ENCODE peak calls at places on chromosomes 2 and 18, in eight cellular contexts. One of them, this sample, is unnamed.

GRCh38 chr2:237431372-237431771 is 17.4 kb upstream of the COL6A3 start:
- DNase-seq in astrocyte of the spinal cord: peak
- DNase-seq in AG20443: no peak
- DNase-seq in cardiac muscle cell: peak
- DNase-seq in Right ventricle myocardium superior: no peak
- DNase-seq in IMR-90: peak
- DNase-seq in tibial artery: no peak
- DNase-seq in stimulated activated CD4-positive, alpha-beta T cell treated with anti-CD3 and anti-CD28 coated beads, Interleukin-1b, Interleukin-23, amount 100 ng/mL, for 24 hours: no peak
- DNase-seq in this sample: no peak

GRCh38 chr2:177393381-177393780 is 808 bp downstream of the AGPS start:
- DNase-seq in astrocyte of the spinal cord: peak
- DNase-seq in stimulated activated CD4-positive, alpha-beta T cell treated with anti-CD3 and anti-CD28 coated beads, Interleukin-1b, Interleukin-23, amount 100 ng/mL, for 24 hours: no peak
- DNase-seq in tibial artery: no peak
- DNase-seq in cardiac muscle cell: no peak
- DNase-seq in IMR-90: no peak
- DNase-seq in Right ventricle myocardium superior: no peak
- DNase-seq in AG20443: peak
- DNase-seq in this sample: no peak

GRCh38 chr2:96391153-96391827 is 55.7 kb downstream of the NCAPH start:
- DNase-seq in astrocyte of the spinal cord: no peak
- DNase-seq in IMR-90: no peak
- DNase-seq in Right ventricle myocardium superior: no peak
- DNase-seq in tibial artery: no peak
- DNase-seq in cardiac muscle cell: no peak
- DNase-seq in stimulated activated CD4-positive, alpha-beta T cell treated with anti-CD3 and anti-CD28 coated beads, Interleukin-1b, Interleukin-23, amount 100 ng/mL, for 24 hours: no peak
- DNase-seq in AG20443: no peak
- DNase-seq in this sample: no peak

GRCh38 chr18:12946549-12947354 is 1.1 kb upstream of the SEH1L start:
- DNase-seq in Right ventricle myocardium superior: peak
- DNase-seq in cardiac muscle cell: peak
- DNase-seq in tibial artery: peak
- DNase-seq in IMR-90: peak
- DNase-seq in astrocyte of the spinal cord: peak
- DNase-seq in stimulated activated CD4-positive, alpha-beta T cell treated with anti-CD3 and anti-CD28 coated beads, Interleukin-1b, Interleukin-23, amount 100 ng/mL, for 24 hours: peak
- DNase-seq in AG20443: peak
- DNase-seq in this sample: no peak

GRCh38 chr2:239991689-239992314 is 33.3 kb downstream of the NDUFA10 start:
- DNase-seq in IMR-90: peak
- DNase-seq in AG20443: peak
- DNase-seq in Right ventricle myocardium superior: no peak
- DNase-seq in astrocyte of the spinal cord: peak
- DNase-seq in tibial artery: no peak
- DNase-seq in cardiac muscle cell: peak
- DNase-seq in stimulated activated CD4-positive, alpha-beta T cell treated with anti-CD3 and anti-CD28 coated beads, Interleukin-1b, Interleukin-23, amount 100 ng/mL, for 24 hours: no peak
- DNase-seq in this sample: no peak

GRCh38 chr18:51168031-51168742 is 29.3 kb downstream of the MEX3C start:
- DNase-seq in astrocyte of the spinal cord: no peak
- DNase-seq in AG20443: no peak
- DNase-seq in cardiac muscle cell: no peak
- DNase-seq in IMR-90: no peak
- DNase-seq in stimulated activated CD4-positive, alpha-beta T cell treated with anti-CD3 and anti-CD28 coated beads, Interleukin-1b, Interleukin-23, amount 100 ng/mL, for 24 hours: no peak
- DNase-seq in tibial artery: no peak
- DNase-seq in Right ventricle myocardium superior: no peak
- DNase-seq in this sample: no peak

GRCh38 chr2:129443235-129443884 is 536.1 kb upstream of the RAB6C start:
- DNase-seq in AG20443: no peak
- DNase-seq in cardiac muscle cell: no peak
- DNase-seq in stimulated activated CD4-positive, alpha-beta T cell treated with anti-CD3 and anti-CD28 coated beads, Interleukin-1b, Interleukin-23, amount 100 ng/mL, for 24 hours: no peak
- DNase-seq in tibial artery: no peak
- DNase-seq in IMR-90: no peak
- DNase-seq in astrocyte of the spinal cord: no peak
- DNase-seq in Right ventricle myocardium superior: no peak
- DNase-seq in this sample: peak

GRCh38 chr2:18626958-18627650 is 37.7 kb upstream of the NT5C1B start:
- DNase-seq in IMR-90: no peak
- DNase-seq in Right ventricle myocardium superior: no peak
- DNase-seq in AG20443: no peak
- DNase-seq in astrocyte of the spinal cord: no peak
- DNase-seq in cardiac muscle cell: peak
- DNase-seq in tibial artery: no peak
- DNase-seq in stimulated activated CD4-positive, alpha-beta T cell treated with anti-CD3 and anti-CD28 coated beads, Interleukin-1b, Interleukin-23, amount 100 ng/mL, for 24 hours: no peak
- DNase-seq in this sample: no peak

GRCh38 chr2:19887508-19887907 is 14.3 kb downstream of the TTC32 start:
- DNase-seq in IMR-90: no peak
- DNase-seq in tibial artery: no peak
- DNase-seq in astrocyte of the spinal cord: no peak
- DNase-seq in cardiac muscle cell: no peak
- DNase-seq in stimulated activated CD4-positive, alpha-beta T cell treated with anti-CD3 and anti-CD28 coated beads, Interleukin-1b, Interleukin-23, amount 100 ng/mL, for 24 hours: no peak
- DNase-seq in AG20443: peak
- DNase-seq in Right ventricle myocardium superior: no peak
- DNase-seq in this sample: peak

GRCh38 chr18:45165871-45166270 is 449.4 kb upstream of the SLC14A2 start:
- DNase-seq in cardiac muscle cell: no peak
- DNase-seq in IMR-90: no peak
- DNase-seq in Right ventricle myocardium superior: no peak
- DNase-seq in astrocyte of the spinal cord: no peak
- DNase-seq in tibial artery: no peak
- DNase-seq in stimulated activated CD4-positive, alpha-beta T cell treated with anti-CD3 and anti-CD28 coated beads, Interleukin-1b, Interleukin-23, amount 100 ng/mL, for 24 hours: no peak
- DNase-seq in AG20443: no peak
- DNase-seq in this sample: no peak

GRCh38 chr2:96788393-96789244 is 27.4 kb upstream of the CNNM3 start:
- DNase-seq in stimulated activated CD4-positive, alpha-beta T cell treated with anti-CD3 and anti-CD28 coated beads, Interleukin-1b, Interleukin-23, amount 100 ng/mL, for 24 hours: no peak
- DNase-seq in IMR-90: peak
- DNase-seq in tibial artery: peak
- DNase-seq in Right ventricle myocardium superior: peak
- DNase-seq in astrocyte of the spinal cord: no peak
- DNase-seq in cardiac muscle cell: peak
- DNase-seq in AG20443: no peak
- DNase-seq in this sample: no peak

GRCh38 chr2:46362667-46363012 is 65.4 kb downstream of the EPAS1 start:
- DNase-seq in IMR-90: peak
- DNase-seq in stimulated activated CD4-positive, alpha-beta T cell treated with anti-CD3 and anti-CD28 coated beads, Interleukin-1b, Interleukin-23, amount 100 ng/mL, for 24 hours: no peak
- DNase-seq in tibial artery: no peak
- DNase-seq in astrocyte of the spinal cord: no peak
- DNase-seq in Right ventricle myocardium superior: no peak
- DNase-seq in cardiac muscle cell: no peak
- DNase-seq in AG20443: no peak
- DNase-seq in this sample: no peak

GRCh38 chr2:190835303-190835930 is 45.2 kb upstream of the GLS start:
- DNase-seq in AG20443: peak
- DNase-seq in cardiac muscle cell: peak
- DNase-seq in IMR-90: peak
- DNase-seq in stimulated activated CD4-positive, alpha-beta T cell treated with anti-CD3 and anti-CD28 coated beads, Interleukin-1b, Interleukin-23, amount 100 ng/mL, for 24 hours: no peak
- DNase-seq in astrocyte of the spinal cord: peak
- DNase-seq in tibial artery: peak
- DNase-seq in Right ventricle myocardium superior: peak
- DNase-seq in this sample: no peak

GRCh38 chr2:44679584-44679983 is 261.9 kb upstream of the SIX3 start:
- DNase-seq in AG20443: no peak
- DNase-seq in IMR-90: no peak
- DNase-seq in tibial artery: no peak
- DNase-seq in astrocyte of the spinal cord: no peak
- DNase-seq in Right ventricle myocardium superior: no peak
- DNase-seq in stimulated activated CD4-positive, alpha-beta T cell treated with anti-CD3 and anti-CD28 coated beads, Interleukin-1b, Interleukin-23, amount 100 ng/mL, for 24 hours: no peak
- DNase-seq in cardiac muscle cell: no peak
- DNase-seq in this sample: no peak

GRCh38 chr18:50816767-50817166 is 3.0 kb downstream of the MRO start:
- DNase-seq in Right ventricle myocardium superior: no peak
- DNase-seq in IMR-90: no peak
- DNase-seq in AG20443: no peak
- DNase-seq in astrocyte of the spinal cord: peak
- DNase-seq in stimulated activated CD4-positive, alpha-beta T cell treated with anti-CD3 and anti-CD28 coated beads, Interleukin-1b, Interleukin-23, amount 100 ng/mL, for 24 hours: no peak
- DNase-seq in cardiac muscle cell: no peak
- DNase-seq in tibial artery: no peak
- DNase-seq in this sample: no peak

GRCh38 chr2:26008851-26009566 is 24.9 kb upstream of the RAB10 start:
- DNase-seq in Right ventricle myocardium superior: peak
- DNase-seq in astrocyte of the spinal cord: no peak
- DNase-seq in AG20443: peak
- DNase-seq in cardiac muscle cell: peak
- DNase-seq in stimulated activated CD4-positive, alpha-beta T cell treated with anti-CD3 and anti-CD28 coated beads, Interleukin-1b, Interleukin-23, amount 100 ng/mL, for 24 hours: no peak
- DNase-seq in tibial artery: peak
- DNase-seq in IMR-90: peak
- DNase-seq in this sample: no peak

GRCh38 chr2:134137182-134137595 is 116.7 kb upstream of the MGAT5 start:
- DNase-seq in astrocyte of the spinal cord: peak
- DNase-seq in stimulated activated CD4-positive, alpha-beta T cell treated with anti-CD3 and anti-CD28 coated beads, Interleukin-1b, Interleukin-23, amount 100 ng/mL, for 24 hours: no peak
- DNase-seq in Right ventricle myocardium superior: no peak
- DNase-seq in IMR-90: peak
- DNase-seq in AG20443: peak
- DNase-seq in tibial artery: no peak
- DNase-seq in cardiac muscle cell: peak
- DNase-seq in this sample: no peak

GRCh38 chr2:35099345-35099744 is 1256.2 kb upstream of the CRIM1 start:
- DNase-seq in cardiac muscle cell: no peak
- DNase-seq in IMR-90: no peak
- DNase-seq in stimulated activated CD4-positive, alpha-beta T cell treated with anti-CD3 and anti-CD28 coated beads, Interleukin-1b, Interleukin-23, amount 100 ng/mL, for 24 hours: no peak
- DNase-seq in astrocyte of the spinal cord: no peak
- DNase-seq in Right ventricle myocardium superior: no peak
- DNase-seq in tibial artery: no peak
- DNase-seq in AG20443: no peak
- DNase-seq in this sample: no peak

GRCh38 chr2:11697103-11697871 is 27.3 kb upstream of the NTSR2 start:
- DNase-seq in AG20443: peak
- DNase-seq in cardiac muscle cell: peak
- DNase-seq in astrocyte of the spinal cord: peak
- DNase-seq in Right ventricle myocardium superior: peak
- DNase-seq in tibial artery: peak
- DNase-seq in IMR-90: peak
- DNase-seq in stimulated activated CD4-positive, alpha-beta T cell treated with anti-CD3 and anti-CD28 coated beads, Interleukin-1b, Interleukin-23, amount 100 ng/mL, for 24 hours: no peak
- DNase-seq in this sample: no peak

GRCh38 chr2:25497229-25497861 is 155.6 kb upstream of the DNMT3A start:
- DNase-seq in astrocyte of the spinal cord: no peak
- DNase-seq in AG20443: no peak
- DNase-seq in cardiac muscle cell: no peak
- DNase-seq in stimulated activated CD4-positive, alpha-beta T cell treated with anti-CD3 and anti-CD28 coated beads, Interleukin-1b, Interleukin-23, amount 100 ng/mL, for 24 hours: no peak
- DNase-seq in IMR-90: no peak
- DNase-seq in tibial artery: no peak
- DNase-seq in Right ventricle myocardium superior: no peak
- DNase-seq in this sample: no peak

GRCh38 chr18:8411492-8411891 is 197.7 kb upstream of the RAB12 start:
- DNase-seq in cardiac muscle cell: no peak
- DNase-seq in Right ventricle myocardium superior: no peak
- DNase-seq in AG20443: no peak
- DNase-seq in astrocyte of the spinal cord: no peak
- DNase-seq in tibial artery: no peak
- DNase-seq in IMR-90: no peak
- DNase-seq in stimulated activated CD4-positive, alpha-beta T cell treated with anti-CD3 and anti-CD28 coated beads, Interleukin-1b, Interleukin-23, amount 100 ng/mL, for 24 hours: no peak
- DNase-seq in this sample: no peak

GRCh38 chr18:63178526-63178880 is 141.1 kb downstream of the BCL2 start:
- DNase-seq in AG20443: peak
- DNase-seq in astrocyte of the spinal cord: no peak
- DNase-seq in stimulated activated CD4-positive, alpha-beta T cell treated with anti-CD3 and anti-CD28 coated beads, Interleukin-1b, Interleukin-23, amount 100 ng/mL, for 24 hours: no peak
- DNase-seq in cardiac muscle cell: peak
- DNase-seq in Right ventricle myocardium superior: peak
- DNase-seq in tibial artery: peak
- DNase-seq in IMR-90: no peak
- DNase-seq in this sample: no peak

This sample was measured in esophagus muscularis mucosa.